ENCODE peak calls at places on chromosomes 3 and 15, in four cellular contexts. One of them, this sample, is unnamed.

GRCh38 chr15:31486906-31487695 is 160.5 kb downstream of the KLF13 start:
- DNase-seq in GM12878: no peak
- DNase-seq in K562: no peak
- DNase-seq in HepG2: no peak
- DNase-seq in this sample: no peak

GRCh38 chr15:40100947-40101905 is 7.5 kb downstream of the BMF start:
- DNase-seq in GM12878: no peak
- DNase-seq in K562: no peak
- DNase-seq in HepG2: no peak
- DNase-seq in this sample: no peak

GRCh38 chr15:85494035-85494793 is 113.8 kb downstream of the AKAP13 start:
- DNase-seq in GM12878: no peak
- DNase-seq in K562: no peak
- DNase-seq in HepG2: no peak
- DNase-seq in this sample: peak

GRCh38 chr3:117628896-117629295 is 919.3 kb downstream of the TUSC7 start:
- DNase-seq in GM12878: no peak
- DNase-seq in K562: no peak
- DNase-seq in HepG2: no peak
- DNase-seq in this sample: peak

GRCh38 chr15:61657461-61657860 is 402.8 kb downstream of the VPS13C start:
- DNase-seq in GM12878: no peak
- DNase-seq in K562: no peak
- DNase-seq in HepG2: no peak
- DNase-seq in this sample: no peak

GRCh38 chr15:59360896-59361295 is 11.8 kb downstream of the MYO1E start:
- DNase-seq in GM12878: no peak
- DNase-seq in K562: no peak
- DNase-seq in HepG2: peak
- DNase-seq in this sample: no peak

GRCh38 chr15:78171864-78172472 is 22.8 kb downstream of the IDH3A start:
- DNase-seq in GM12878: no peak
- DNase-seq in K562: no peak
- DNase-seq in HepG2: no peak
- DNase-seq in this sample: no peak

GRCh38 chr3:33047842-33048834 is 48.8 kb downstream of the GLB1 start:
- DNase-seq in GM12878: no peak
- DNase-seq in K562: no peak
- DNase-seq in HepG2: no peak
- DNase-seq in this sample: no peak

GRCh38 chr15:79050977-79051376 is 39.6 kb downstream of the RASGRF1 start:
- DNase-seq in GM12878: no peak
- DNase-seq in K562: no peak
- DNase-seq in HepG2: peak
- DNase-seq in this sample: no peak

GRCh38 chr15:36608166-36608565 is 28.7 kb downstream of the CDIN1 start:
- DNase-seq in GM12878: no peak
- DNase-seq in K562: no peak
- DNase-seq in HepG2: no peak
- DNase-seq in this sample: no peak

GRCh38 chr15:76976572-76977270 is 18.2 kb upstream of the PSTPIP1 start:
- DNase-seq in GM12878: no peak
- DNase-seq in K562: no peak
- DNase-seq in HepG2: no peak
- DNase-seq in this sample: no peak

GRCh38 chr3:109874900-109875735 is 537.8 kb upstream of the DPPA4 start:
- DNase-seq in GM12878: no peak
- DNase-seq in K562: no peak
- DNase-seq in HepG2: no peak
- DNase-seq in this sample: no peak
- TF ChIP-seq CEBPB in GM12878: no peak
- TF ChIP-seq CEBPB in K562: no peak
- TF ChIP-seq CEBPB in HepG2: no peak
- TF ChIP-seq CEBPB in this sample: no peak

DNA sequence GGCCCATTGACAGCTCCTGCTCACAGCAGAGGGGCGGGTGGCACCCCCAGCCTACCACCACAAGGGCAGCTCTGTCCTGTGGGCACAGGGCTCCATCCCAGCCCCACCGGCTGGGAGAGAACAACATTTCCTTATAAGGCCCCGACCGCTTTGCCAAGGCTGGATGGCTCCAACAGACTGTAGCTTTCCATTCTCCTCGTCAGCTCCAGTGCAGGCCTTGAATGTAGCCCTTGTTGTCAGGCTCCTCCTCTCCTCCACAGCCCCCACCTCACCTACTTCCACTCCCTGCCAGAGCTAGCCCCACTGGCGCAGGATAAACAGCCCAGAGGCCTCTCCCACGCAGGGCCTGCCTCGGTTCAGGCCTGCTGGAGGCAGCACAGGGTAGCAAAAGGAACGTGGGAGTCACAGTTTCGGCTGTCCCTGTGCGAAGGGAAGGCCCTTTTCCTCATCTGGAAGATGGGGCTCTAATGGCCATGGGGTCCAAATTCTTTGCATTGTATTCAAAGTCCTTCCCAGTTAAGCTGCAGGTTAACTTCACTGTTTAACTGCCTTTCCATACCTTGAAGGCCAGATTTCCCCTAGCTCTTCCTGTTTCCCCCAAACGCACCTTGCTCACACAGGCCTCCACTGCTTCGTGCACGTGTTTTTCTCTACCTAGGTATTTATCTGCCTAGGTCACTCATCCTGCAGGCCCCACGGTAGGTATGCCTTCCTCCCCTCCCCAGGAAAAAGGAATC is 101.6 kb upstream of the LPP start:
- DNase-seq in GM12878: no peak
- DNase-seq in K562: no peak
- DNase-seq in HepG2: peak
- DNase-seq in this sample: no peak
- TF ChIP-seq ESRRA in GM12878: no peak
- TF ChIP-seq ESRRA in K562: no peak
- TF ChIP-seq ESRRA in HepG2: peak
- TF ChIP-seq ESRRA in this sample: no peak

GRCh38 chr3:182795383-182795782 is 2.1 kb downstream of the ATP11B start:
- DNase-seq in GM12878: no peak
- DNase-seq in K562: peak
- DNase-seq in HepG2: no peak
- DNase-seq in this sample: no peak
- TF ChIP-seq CEBPB in GM12878: no peak
- TF ChIP-seq CEBPB in K562: no peak
- TF ChIP-seq CEBPB in HepG2: no peak
- TF ChIP-seq CEBPB in this sample: no peak

GRCh38 chr3:197811343-197811742 is 20.3 kb downstream of the LRCH3 start:
- DNase-seq in GM12878: no peak
- DNase-seq in K562: peak
- DNase-seq in HepG2: no peak
- DNase-seq in this sample: no peak

GRCh38 chr3:197809356-197810020 is 18.4 kb downstream of the LRCH3 start:
- DNase-seq in GM12878: no peak
- DNase-seq in K562: no peak
- DNase-seq in HepG2: no peak
- DNase-seq in this sample: no peak

GRCh38 chr3:197814372-197814771 is 23.3 kb downstream of the LRCH3 start:
- DNase-seq in GM12878: no peak
- DNase-seq in K562: no peak
- DNase-seq in HepG2: peak
- DNase-seq in this sample: no peak

GRCh38 chr3:197807969-197808587 is 17.0 kb downstream of the LRCH3 start:
- DNase-seq in GM12878: no peak
- DNase-seq in K562: no peak
- DNase-seq in HepG2: no peak
- DNase-seq in this sample: no peak

DNA sequence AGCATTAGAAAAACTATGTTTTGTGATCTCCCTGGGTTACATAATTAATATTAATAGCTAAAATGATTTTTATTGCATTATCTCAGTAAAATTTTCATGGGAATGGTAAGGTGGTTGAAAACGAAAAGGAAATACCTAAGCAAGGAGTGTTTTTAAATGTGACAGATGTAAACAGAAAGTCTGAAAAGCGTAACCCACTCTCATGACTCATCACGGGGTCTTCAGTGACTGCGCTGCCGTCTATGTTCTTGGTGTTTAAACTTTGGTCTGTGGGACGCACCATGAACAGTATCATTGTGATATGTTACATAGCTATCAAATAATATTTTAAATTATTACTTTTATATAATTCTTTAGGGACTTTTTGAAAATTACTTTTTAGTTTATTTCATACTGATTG is 19.8 kb downstream of the LRCH3 start:
- DNase-seq in GM12878: no peak
- DNase-seq in K562: no peak
- DNase-seq in HepG2: no peak
- DNase-seq in this sample: no peak
- TF ChIP-seq ESRRA in GM12878: no peak
- TF ChIP-seq ESRRA in K562: no peak
- TF ChIP-seq ESRRA in HepG2: no peak
- TF ChIP-seq ESRRA in this sample: no peak

GRCh38 chr15:74592222-74592621 is 23.4 kb upstream of the CLK3 start:
- DNase-seq in GM12878: no peak
- DNase-seq in K562: no peak
- DNase-seq in HepG2: no peak
- DNase-seq in this sample: no peak

GRCh38 chr15:74595271-74595670 is 20.4 kb upstream of the CLK3 start:
- DNase-seq in GM12878: no peak
- DNase-seq in K562: no peak
- DNase-seq in HepG2: no peak
- DNase-seq in this sample: no peak

GRCh38 chr15:74589826-74590225 is 25.8 kb upstream of the CLK3 start:
- DNase-seq in GM12878: no peak
- DNase-seq in K562: no peak
- DNase-seq in HepG2: no peak
- DNase-seq in this sample: no peak

GRCh38 chr15:74594455-74594854 is 21.2 kb upstream of the CLK3 start:
- DNase-seq in GM12878: no peak
- DNase-seq in K562: no peak
- DNase-seq in HepG2: no peak
- DNase-seq in this sample: no peak

GRCh38 chr15:74593122-74593521 is 22.5 kb upstream of the CLK3 start:
- DNase-seq in GM12878: no peak
- DNase-seq in K562: no peak
- DNase-seq in HepG2: peak
- DNase-seq in this sample: no peak
- TF ChIP-seq CEBPB in GM12878: no peak
- TF ChIP-seq CEBPB in K562: no peak
- TF ChIP-seq CEBPB in HepG2: no peak
- TF ChIP-seq CEBPB in this sample: no peak

GRCh38 chr15:53434174-53434678 is 325.2 kb downstream of the WDR72 start:
- DNase-seq in GM12878: no peak
- DNase-seq in K562: no peak
- DNase-seq in HepG2: peak
- DNase-seq in this sample: no peak

DNA sequence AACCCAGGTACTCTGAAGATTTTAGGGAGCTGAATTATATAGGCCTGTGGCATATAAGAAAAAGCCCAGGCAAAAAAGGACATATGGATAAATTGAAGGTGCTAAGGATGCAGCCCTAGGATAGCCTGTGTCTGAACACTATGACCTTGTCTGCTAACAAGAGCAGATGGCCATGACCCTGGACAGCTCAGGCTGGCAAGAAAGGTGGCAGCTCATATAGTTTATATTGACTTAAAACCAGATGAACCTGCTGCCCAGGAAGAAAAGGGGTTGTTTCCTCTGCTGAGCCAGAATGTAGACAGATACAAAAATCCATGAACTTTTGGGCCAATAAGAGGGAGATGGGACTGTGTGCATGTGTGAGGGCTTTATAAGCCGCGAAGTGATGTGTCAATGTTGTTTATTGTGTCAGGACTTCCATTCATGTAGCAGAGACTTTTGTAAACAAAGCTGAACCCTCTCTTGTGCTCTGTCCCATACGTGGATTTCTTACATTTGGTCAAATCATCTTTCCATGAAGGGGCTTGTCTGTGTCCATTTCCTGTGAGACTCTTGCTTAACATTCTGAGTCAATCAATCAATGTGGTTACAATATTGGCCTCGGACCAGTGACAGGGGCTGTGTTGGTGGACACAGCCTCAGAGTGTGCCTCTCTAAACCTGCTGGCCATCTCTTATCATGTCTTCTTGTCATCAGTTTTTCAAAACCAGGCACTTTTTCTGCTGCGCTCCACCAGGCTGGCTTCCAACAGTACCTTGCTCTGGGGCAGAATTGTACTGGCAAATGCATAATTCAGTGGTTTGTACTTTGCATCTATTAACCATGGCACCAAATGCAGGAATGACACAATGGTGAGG is 321.2 kb downstream of the WDR72 start:
- DNase-seq in GM12878: no peak
- DNase-seq in K562: no peak
- DNase-seq in HepG2: peak
- DNase-seq in this sample: no peak
- TF ChIP-seq ESRRA in GM12878: no peak
- TF ChIP-seq ESRRA in K562: no peak
- TF ChIP-seq ESRRA in HepG2: no peak
- TF ChIP-seq ESRRA in this sample: no peak

DNA sequence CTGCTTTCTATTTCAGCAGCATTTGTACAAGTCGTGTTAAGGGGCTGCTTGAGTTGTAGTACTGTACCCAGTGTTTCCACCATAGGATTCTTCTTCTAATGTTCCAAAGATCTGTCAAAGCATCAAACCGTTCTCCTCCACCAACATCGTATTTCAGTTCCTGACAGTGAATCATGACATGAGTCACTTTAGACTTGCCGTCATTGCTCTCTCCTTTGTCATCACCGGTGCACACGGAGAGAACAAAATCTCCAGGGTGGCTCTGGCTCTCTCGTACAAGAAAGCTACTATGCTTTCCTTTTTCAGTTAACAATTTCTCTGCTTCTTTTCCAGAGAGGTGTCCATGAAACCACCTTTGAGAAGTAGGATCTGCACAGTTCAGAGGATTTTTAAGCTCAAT is 270.9 kb upstream of the CCDC54 start:
- DNase-seq in GM12878: no peak
- DNase-seq in K562: no peak
- DNase-seq in HepG2: no peak
- DNase-seq in this sample: peak
- TF ChIP-seq CEBPB in GM12878: no peak
- TF ChIP-seq CEBPB in K562: no peak
- TF ChIP-seq CEBPB in HepG2: no peak
- TF ChIP-seq CEBPB in this sample: no peak

DNA sequence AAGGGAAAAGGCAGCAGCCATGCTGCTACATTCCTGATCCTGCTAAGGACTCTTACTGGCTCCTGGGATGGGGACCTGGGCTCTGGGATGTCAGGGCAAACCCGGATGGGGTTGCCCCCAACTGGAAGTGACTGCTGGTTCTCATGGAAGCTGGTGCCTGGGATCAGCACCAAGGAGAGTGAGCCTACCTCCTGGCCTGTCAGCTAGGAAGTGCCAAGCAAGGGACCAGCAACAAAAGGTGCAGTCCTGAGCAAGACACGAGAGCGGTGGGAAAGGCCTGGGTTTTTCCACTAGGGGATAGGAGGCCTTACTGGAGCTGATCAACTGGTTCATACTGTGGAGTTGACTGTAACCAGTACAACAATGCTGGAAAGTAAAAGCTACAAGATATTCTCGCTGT is 47.9 kb upstream of the SYNM start:
- DNase-seq in GM12878: peak
- DNase-seq in K562: no peak
- DNase-seq in HepG2: no peak
- DNase-seq in this sample: no peak
- TF ChIP-seq ESRRA in GM12878: no peak
- TF ChIP-seq ESRRA in K562: no peak
- TF ChIP-seq ESRRA in HepG2: no peak
- TF ChIP-seq ESRRA in this sample: no peak

GRCh38 chr3:133972156-133972555 is 57.6 kb downstream of the SLCO2A1 start:
- DNase-seq in GM12878: no peak
- DNase-seq in K562: no peak
- DNase-seq in HepG2: no peak
- DNase-seq in this sample: no peak
- TF ChIP-seq CEBPB in GM12878: no peak
- TF ChIP-seq CEBPB in K562: no peak
- TF ChIP-seq CEBPB in HepG2: no peak
- TF ChIP-seq CEBPB in this sample: no peak